ENCODE peak calls at places on chromosome 4, in nine cellular contexts. E is cardiac muscle cell, J is OCI-LY7, H is heart right ventricle, C is astrocyte, N is AG09309, Y is K562, S is transverse colon, U is kidney epithelial cell. Z is an unnamed sample.

GRCh38 chr4:1574601-1575417 is 109.3 kb downstream of the FAM53A start:
- DNase-seq in Y (no peak), N (no peak), J (no peak), S (peak), C (no peak), U (no peak), E (no peak), H (no peak), Z (no peak)

GRCh38 chr4:108336076-108336475 is 167.3 kb upstream of the LEF1 start:
- DNase-seq in S (no peak), C (peak), N (no peak), U (peak), H (no peak), Y (no peak), E (peak), J (no peak), Z (no peak)

GRCh38 chr4:177070533-177070932 is 239.1 kb upstream of the NEIL3 start:
- DNase-seq in S (no peak), U (no peak), Y (no peak), N (no peak), C (no peak), H (no peak), J (no peak), E (no peak), Z (no peak)

GRCh38 chr4:134243742-134244713 is 42.4 kb upstream of the PABPC4L start:
- DNase-seq in N (no peak), Y (no peak), H (no peak), U (no peak), C (no peak), J (no peak), S (no peak), E (no peak), Z (peak)

GRCh38 chr4:140028676-140029407 is 125.1 kb downstream of the MAML3 start:
- DNase-seq in S (no peak), H (no peak), J (no peak), C (no peak), Y (no peak), U (no peak), E (no peak), N (no peak), Z (no peak)

GRCh38 chr4:138851626-138852443 is 163.7 kb upstream of the NOCT start:
- DNase-seq in S (no peak), J (no peak), E (no peak), H (no peak), C (peak), U (no peak), Y (no peak), N (no peak), Z (no peak)

GRCh38 chr4:53987761-53988171 is 76.6 kb downstream of the CHIC2 start:
- DNase-seq in J (no peak), S (no peak), Y (no peak), N (peak), C (peak), U (peak), E (peak), H (no peak), Z (no peak)

GRCh38 chr4:2937146-2937857 is 25.9 kb downstream of the NOP14 start:
- DNase-seq in E (no peak), S (peak), N (no peak), C (peak), J (no peak), H (no peak), U (no peak), Y (no peak), Z (peak)

GRCh38 chr4:6071959-6072720 is 53.9 kb upstream of the C4orf50 start:
- DNase-seq in Y (no peak), J (no peak), N (no peak), E (no peak), C (no peak), H (peak), U (no peak), S (no peak), Z (peak)

GRCh38 chr4:124044867-124045266 is 648.3 kb downstream of the SPRY1 start:
- DNase-seq in Y (no peak), E (no peak), N (no peak), H (no peak), S (no peak), U (no peak), C (no peak), J (peak), Z (no peak)

GRCh38 chr4:40992472-40993298 is 221.7 kb downstream of the APBB2 start:
- DNase-seq in Y (no peak), N (peak), H (no peak), C (peak), S (no peak), U (peak), E (peak), J (peak), Z (no peak)

GRCh38 chr4:76198411-76199237 is 15.0 kb downstream of the SCARB2 start:
- DNase-seq in H (peak), N (peak), U (no peak), Y (peak), E (peak), J (peak), S (peak), C (peak), Z (no peak)

GRCh38 chr4:127555106-127555505 is 77.7 kb upstream of the INTU start:
- DNase-seq in N (no peak), J (no peak), S (no peak), C (no peak), U (peak), E (peak), H (no peak), Y (no peak), Z (no peak)

GRCh38 chr4:6951880-6952381 is 42.3 kb downstream of the TBC1D14 start:
- DNase-seq in J (no peak), N (no peak), U (no peak), H (no peak), S (no peak), C (no peak), E (no peak), Y (peak), Z (no peak)

GRCh38 chr4:181905708-181906107 is 337.5 kb upstream of the TENM3 start:
- DNase-seq in U (no peak), Y (no peak), H (no peak), S (no peak), N (no peak), E (no peak), J (no peak), C (no peak), Z (no peak)

GRCh38 chr4:34289489-34289888 is 1954.8 kb downstream of the ARAP2 start:
- DNase-seq in U (no peak), C (no peak), H (no peak), S (no peak), J (no peak), N (peak), E (no peak), Y (no peak), Z (no peak)

GRCh38 chr4:169341490-169341889 is 70.7 kb upstream of the SH3RF1 start:
- DNase-seq in C (peak), J (no peak), S (no peak), H (no peak), E (peak), Y (no peak), N (no peak), U (no peak), Z (no peak)

GRCh38 chr4:94603170-94603747 is 151.5 kb downstream of the PDLIM5 start:
- DNase-seq in E (peak), Y (no peak), J (no peak), U (no peak), C (peak), H (peak), N (no peak), S (no peak), Z (no peak)

GRCh38 chr4:73653695-73654106 is 33.5 kb upstream of the RASSF6 start:
- DNase-seq in E (peak), H (no peak), S (peak), Y (peak), C (peak), N (no peak), U (no peak), J (peak), Z (no peak)

GRCh38 chr4:17981063-17981462 is 40.5 kb downstream of the LCORL start:
- DNase-seq in N (no peak), J (no peak), E (peak), U (no peak), Y (no peak), H (no peak), C (no peak), S (no peak), Z (no peak)

GRCh38 chr4:46648088-46648744 is 258.3 kb upstream of the GABRA2 start:
- DNase-seq in Y (peak), U (no peak), C (no peak), S (peak), J (peak), N (no peak), E (peak), H (no peak), Z (no peak)

GRCh38 chr4:128782875-128783614 is 26.5 kb upstream of the JADE1 start:
- DNase-seq in E (peak), S (no peak), N (no peak), H (no peak), Y (no peak), C (peak), J (no peak), U (no peak), Z (no peak)

GRCh38 chr4:156291317-156291716 is 337.7 kb upstream of the CTSO start:
- DNase-seq in U (no peak), S (no peak), E (peak), J (no peak), C (peak), N (peak), H (no peak), Y (no peak), Z (no peak)

GRCh38 chr4:156298230-156298629 is 344.6 kb upstream of the CTSO start:
- DNase-seq in S (peak), J (no peak), Y (no peak), H (peak), C (peak), E (peak), U (peak), N (peak), Z (no peak)

GRCh38 chr4:156295676-156296075 is 342.0 kb upstream of the CTSO start:
- DNase-seq in S (no peak), E (no peak), N (no peak), Y (no peak), C (no peak), H (no peak), J (no peak), U (no peak), Z (no peak)

GRCh38 chr4:156293657-156294297 is 340.1 kb upstream of the CTSO start:
- DNase-seq in C (peak), S (no peak), N (peak), U (peak), H (no peak), E (peak), J (no peak), Y (no peak), Z (no peak)

DNA sequence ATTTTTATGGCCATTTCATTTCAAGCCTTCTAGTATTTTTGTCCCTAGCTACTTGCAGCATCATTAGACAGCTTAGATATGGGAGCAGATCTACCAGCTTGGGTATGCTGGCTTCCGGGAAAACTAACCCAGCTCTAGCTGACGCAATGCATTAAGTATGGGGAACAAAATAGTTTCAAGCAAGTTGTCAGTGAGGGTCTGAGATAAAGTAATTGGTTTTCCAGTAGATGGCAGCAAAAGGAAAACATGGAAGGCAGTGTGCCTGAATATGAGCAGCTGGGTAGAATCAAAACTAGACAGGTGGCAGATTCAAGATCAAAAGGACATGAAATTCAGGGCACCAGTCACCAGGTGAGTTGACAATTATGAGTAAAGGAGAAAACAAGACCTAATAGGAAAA is 340.9 kb upstream of the CTSO start:
- DNase-seq in S (no peak), C (peak), N (peak), Y (no peak), U (peak), H (no peak), J (no peak), E (peak), Z (no peak)
- TF ChIP-seq CTCF in S (no peak), C (peak), N (peak), Y (no peak), U (peak), H (peak), J (peak), E (peak), Z (peak)

GRCh38 chr4:8473198-8473919 is 32.8 kb downstream of the TRMT44 start:
- DNase-seq in N (no peak), E (no peak), H (no peak), C (peak), Y (no peak), J (no peak), S (no peak), U (no peak), Z (no peak)
- H3K4me3 ChIP-seq in N (no peak), E (no peak), H (no peak), C (no peak), Y (no peak), J (no peak), S (no peak), U (no peak), Z (no peak)

GRCh38 chr4:156788782-156789181 is 182.8 kb downstream of the PDGFC start:
- DNase-seq in N (no peak), E (no peak), C (no peak), S (no peak), J (no peak), H (no peak), U (no peak), Y (no peak), Z (no peak)
- TF ChIP-seq CTCF in N (no peak), E (no peak), C (no peak), S (no peak), J (no peak), H (no peak), U (no peak), Y (no peak), Z (no peak)

GRCh38 chr4:146640459-146641061 is 1.9 kb downstream of the POU4F2 start:
- DNase-seq in J (no peak), S (no peak), H (no peak), C (no peak), Y (no peak), E (no peak), N (no peak), U (no peak), Z (no peak)
- H3K4me3 ChIP-seq in J (no peak), S (no peak), H (no peak), C (peak), Y (no peak), E (no peak), N (no peak), U (no peak), Z (no peak)

GRCh38 chr4:113243312-113243711 is 193.9 kb downstream of the ANK2 start:
- DNase-seq in Y (no peak), E (no peak), S (no peak), U (no peak), N (no peak), C (no peak), J (no peak), H (no peak), Z (no peak)

GRCh38 chr4:113248320-113248719 is 198.9 kb downstream of the ANK2 start:
- DNase-seq in H (no peak), Y (no peak), U (no peak), S (no peak), E (no peak), N (no peak), C (no peak), J (no peak), Z (no peak)
- TF ChIP-seq CTCF in H (peak), Y (no peak), U (no peak), S (no peak), E (no peak), N (peak), C (no peak), J (peak), Z (no peak)

DNA sequence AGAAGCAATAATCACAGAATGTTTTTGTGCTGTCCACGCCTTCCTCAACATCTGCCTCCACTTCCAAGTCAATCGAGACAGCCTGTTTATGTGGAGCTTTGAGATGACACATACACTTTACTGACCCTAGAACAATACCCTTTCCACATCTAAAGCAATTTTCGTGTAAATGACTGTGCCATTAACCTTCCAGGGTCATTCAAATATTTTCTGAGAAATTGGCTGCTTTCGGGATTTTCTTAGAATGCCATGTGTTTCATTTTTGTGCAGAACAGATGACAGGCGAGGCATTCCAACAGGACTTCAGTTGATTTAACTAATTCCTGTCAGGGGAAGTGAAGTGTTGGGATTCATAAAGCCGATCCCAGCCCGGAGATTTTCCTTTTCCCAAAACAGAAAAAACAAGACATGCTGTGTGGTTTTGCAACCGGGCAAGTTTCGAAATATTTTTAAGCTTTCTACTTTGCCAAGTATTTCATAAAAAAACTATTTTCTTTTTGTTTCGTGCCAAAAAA is 73.9 kb downstream of the SORBS2 start:
- DNase-seq in S (no peak), E (peak), Y (no peak), H (no peak), C (peak), N (peak), J (no peak), U (no peak), Z (no peak)
- H3K4me3 ChIP-seq in S (no peak), E (no peak), Y (no peak), H (peak), C (no peak), N (peak), J (no peak), U (no peak), Z (peak)

GRCh38 chr4:90357117-90357710 is 230.0 kb downstream of the CCSER1 start:
- DNase-seq in Y (no peak), E (peak), H (no peak), S (no peak), J (peak), C (peak), U (peak), N (peak), Z (no peak)
- TF ChIP-seq CTCF in Y (no peak), E (peak), H (peak), S (no peak), J (peak), C (peak), U (peak), N (no peak), Z (peak)